ENCODE peak calls at places on chromosomes 4 and X, in ten cellular contexts. W is lower leg skin, G is tibial nerve, Z is H1, K is endothelial cell of umbilical vein, T is GM12891, D is A549, S is right lobe of liver, X is GM12892, O is adrenal gland. N is an unnamed sample.
A peak's percentile ranks its signal among the peaks of the same experiment; 100 is the strongest.

GRCh38 chrX:122244080-122244479 is 940.0 kb upstream of the GRIA3 start:
- DNase-seq in X (no peak), S (no peak), Z (no peak), T (no peak), D (no peak), K (no peak), G (no peak), W (no peak), O (no peak), N (no peak)

GRCh38 chr4:30716671-30717207 is 3.4 kb upstream of the PCDH7 start:
- DNase-seq in X (no peak), K (peak; percentile 46), S (no peak), W (no peak), G (no peak), Z (no peak), D (no peak), O (no peak), T (no peak), N (no peak)

GRCh38 chr4:54553001-54553400 is 104.8 kb upstream of the KIT start:
- DNase-seq in W (no peak), O (no peak), K (no peak), G (no peak), X (no peak), Z (no peak), T (no peak), D (no peak), S (no peak), N (no peak)

GRCh38 chr4:10783351-10783750 is 98.8 kb upstream of the CLNK start:
- DNase-seq in D (no peak), Z (no peak), X (no peak), G (no peak), W (no peak), O (peak; percentile 64), T (no peak), K (no peak), S (no peak), N (peak; percentile 24)

GRCh38 chrX:21479695-21480280 is 105.6 kb downstream of the CNKSR2 start:
- DNase-seq in W (no peak), X (no peak), K (peak; percentile 49), Z (no peak), D (peak; percentile 67), T (no peak), S (no peak), O (no peak), G (no peak), N (no peak)

GRCh38 chr4:82138376-82138775 is 235.4 kb downstream of the HNRNPD start:
- DNase-seq in G (no peak), D (peak; percentile 5), Z (no peak), S (no peak), X (peak; percentile 0), K (no peak), O (no peak), W (no peak), T (no peak), N (no peak)

GRCh38 chr4:6362896-6363295 is 93.2 kb downstream of the WFS1 start:
- DNase-seq in X (no peak), K (peak; percentile 5), D (no peak), G (no peak), O (no peak), S (peak; percentile 51), T (no peak), Z (no peak), W (no peak), N (no peak)

GRCh38 chr4:176306837-176307590 is 12.8 kb upstream of the SPCS3 start:
- DNase-seq in O (no peak), S (no peak), Z (no peak), W (no peak), D (no peak), X (no peak), T (no peak), K (no peak), G (no peak), N (no peak)

GRCh38 chr4:170672571-170672970 is 582.8 kb upstream of the AADAT start:
- DNase-seq in W (no peak), X (no peak), G (no peak), T (no peak), O (no peak), K (peak; percentile 2), S (no peak), Z (no peak), D (no peak), N (no peak)
- TF ChIP-seq POLR2A in W (no peak), X (no peak), G (no peak), T (no peak), O (no peak), K (no peak), S (no peak), Z (no peak), D (no peak), N (no peak)

GRCh38 chr4:52657630-52658501 is 1.2 kb downstream of the USP46 start:
- DNase-seq in K (peak; percentile 21), O (no peak), W (peak; percentile 84), T (no peak), X (no peak), S (no peak), G (no peak), D (peak; percentile 9), Z (peak; percentile 70), N (peak; percentile 48)
- TF ChIP-seq POLR2A in K (no peak), O (no peak), W (no peak), T (no peak), X (no peak), S (no peak), G (no peak), D (no peak), Z (peak; percentile 41), N (no peak)

GRCh38 chr4:140367738-140368137 is 5.7 kb upstream of the SCOC start:
- DNase-seq in X (no peak), Z (no peak), G (no peak), S (no peak), T (no peak), O (no peak), D (no peak), W (no peak), K (peak; percentile 55), N (no peak)

GRCh38 chr4:140374130-140374477 is 658 bp downstream of the SCOC start:
- DNase-seq in T (no peak), W (no peak), O (no peak), S (no peak), G (no peak), X (no peak), Z (no peak), D (no peak), K (no peak), N (no peak)

GRCh38 chr4:140372607-140373327 is 679 bp upstream of the SCOC start:
- DNase-seq in Z (no peak), K (no peak), T (peak; percentile 22), D (peak; percentile 16), X (peak; percentile 31), O (no peak), S (no peak), G (no peak), W (no peak), N (no peak)

GRCh38 chr4:140368686-140369085 is 4.8 kb upstream of the SCOC start:
- DNase-seq in W (no peak), X (no peak), Z (no peak), T (no peak), S (no peak), K (no peak), O (no peak), G (no peak), D (no peak), N (no peak)

DNA sequence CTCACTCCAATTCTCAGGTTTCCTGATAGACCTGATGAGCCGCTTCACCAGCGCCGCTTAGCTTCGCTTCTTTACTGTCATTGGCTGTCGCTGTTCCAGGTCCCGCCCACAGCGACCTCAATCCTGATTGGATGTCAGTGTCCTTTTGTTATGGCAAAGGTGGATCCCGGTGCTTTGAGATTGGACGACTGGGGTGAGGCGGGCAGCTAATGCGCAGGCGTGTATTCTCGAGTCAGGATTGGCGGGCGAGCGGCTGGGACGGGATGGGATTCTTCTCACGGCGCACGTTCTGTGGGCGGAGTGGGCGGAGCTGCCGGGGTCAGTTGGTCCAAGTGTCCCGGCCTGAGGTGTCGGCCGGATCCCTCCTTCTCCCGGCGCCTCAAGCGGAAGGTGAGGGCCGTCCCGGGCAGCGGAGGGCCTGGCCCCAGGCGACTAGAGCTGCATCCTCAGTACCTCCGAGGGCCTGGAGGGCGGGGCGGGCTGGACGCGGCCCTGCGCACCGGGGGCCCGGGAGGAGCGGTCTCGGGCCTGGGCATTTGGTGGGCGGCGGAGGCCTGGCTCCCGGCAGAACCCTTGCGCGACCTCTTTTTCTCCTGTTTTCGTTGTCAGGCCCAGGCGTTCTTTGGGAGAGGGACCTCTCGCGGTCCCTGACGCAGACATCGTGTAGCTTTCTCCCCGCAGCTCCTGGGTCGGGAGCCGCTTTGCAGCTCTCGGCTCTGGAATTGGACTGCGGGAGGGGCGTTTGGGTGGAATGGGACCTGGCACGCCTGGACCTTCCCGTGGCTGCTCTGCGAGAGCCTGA is at the start of gene SCOC:
- DNase-seq in S (peak; percentile 99), D (peak; percentile 98), W (peak; percentile 100), O (peak; percentile 100), Z (peak; percentile 99), K (peak; percentile 100), G (peak; percentile 99), X (peak; percentile 81), T (peak; percentile 78), N (peak; percentile 99)
- TF ChIP-seq POLR2A in S (peak; percentile 55), D (peak; percentile 41), W (no peak), O (peak; percentile 61), Z (peak; percentile 84), K (peak; percentile 80), G (peak; percentile 72), X (peak; percentile 67), T (peak; percentile 50), N (peak; percentile 57)

GRCh38 chr4:1714303-1715001 is 2.3 kb upstream of the SLBP start:
- DNase-seq in T (no peak), W (no peak), X (no peak), G (no peak), Z (no peak), O (no peak), D (peak; percentile 48), S (no peak), K (no peak), N (peak; percentile 14)

GRCh38 chr4:1713003-1713397 is 881 bp upstream of the SLBP start:
- DNase-seq in S (no peak), O (no peak), X (no peak), W (no peak), K (no peak), T (no peak), D (no peak), Z (no peak), G (no peak), N (no peak)

GRCh38 chr4:1711906-1712215 is 258 bp downstream of the SLBP start:
- DNase-seq in S (no peak), W (no peak), X (no peak), Z (no peak), T (no peak), O (no peak), D (no peak), K (no peak), G (no peak), N (no peak)

GRCh38 chr4:1711055-1711905 is 839 bp downstream of the SLBP start:
- DNase-seq in K (peak; percentile 65), W (peak; percentile 92), X (no peak), Z (no peak), S (peak; percentile 87), O (peak; percentile 75), T (no peak), D (peak; percentile 30), G (no peak), N (peak; percentile 68)

DNA sequence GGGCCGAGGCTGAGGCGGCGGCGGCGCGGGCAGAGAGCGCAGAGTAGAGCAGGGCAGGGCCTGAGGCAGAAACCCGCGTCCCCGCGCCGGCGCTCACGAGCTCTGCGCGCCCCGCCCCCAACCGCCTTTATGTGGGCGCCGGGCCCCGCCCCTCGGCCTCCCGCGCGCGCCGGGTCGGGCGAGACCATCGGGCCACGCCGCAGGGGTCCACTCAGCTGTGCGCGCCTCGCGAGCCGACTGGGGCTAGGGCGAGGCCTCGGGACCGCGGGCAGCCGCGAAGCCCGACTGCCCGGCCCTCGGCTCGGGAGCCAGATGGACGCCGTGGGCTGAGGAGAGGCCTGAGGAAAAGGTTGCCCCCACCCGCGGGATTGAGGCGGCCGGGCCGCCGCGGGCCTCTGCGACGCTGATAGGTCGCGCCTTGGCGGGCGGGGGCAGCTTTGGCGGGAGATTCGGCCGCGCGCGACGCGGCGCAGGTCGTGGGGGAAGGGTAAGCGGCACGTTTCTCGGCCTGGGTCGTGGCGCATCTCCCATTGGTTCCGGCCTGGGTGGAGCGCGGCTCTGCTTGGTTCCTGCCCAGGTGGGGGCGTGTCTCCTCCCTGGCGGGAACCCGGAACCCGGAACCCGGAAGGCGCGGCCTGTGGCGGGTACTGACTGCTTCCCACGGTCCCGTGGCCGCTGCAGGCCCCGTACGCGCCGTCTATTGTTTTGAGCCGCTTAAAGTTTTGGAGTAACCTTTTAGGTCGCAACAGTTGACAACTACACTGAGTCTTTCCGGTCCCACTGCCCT is at the start of gene SLBP:
- DNase-seq in Z (peak; percentile 64), K (peak; percentile 86), W (peak; percentile 99), X (peak; percentile 97), G (peak; percentile 91), D (peak; percentile 97), O (peak; percentile 98), T (peak; percentile 96), S (peak; percentile 98), N (peak; percentile 97)
- TF ChIP-seq POLR2A in Z (peak; percentile 82), K (peak; percentile 66), W (peak; percentile 81), X (peak; percentile 84), G (peak; percentile 87), D (peak; percentile 87), O (peak; percentile 77), T (peak; percentile 63), S (peak; percentile 96), N (peak; percentile 87)